ENCODE peak calls at places on chromosomes 2 and 18, in six cellular contexts. H is tibial nerve, B is adrenal gland, E is upper lobe of left lung, N is left lung, K is HCT116. R is an unnamed sample.

GRCh38 chr2:133424876-133425275 is 143.4 kb downstream of the NCKAP5 start:
- DNase-seq in H (no peak), B (no peak), E (no peak), N (no peak), K (no peak), R (no peak)

GRCh38 chr2:239267411-239267941 is 133.3 kb downstream of the HDAC4 start:
- DNase-seq in H (peak; percentile 72), B (peak; percentile 62), E (peak; percentile 96), N (peak; percentile 89), K (peak; percentile 53), R (peak; percentile 38)

GRCh38 chr2:176281267-176281666 is 12.0 kb downstream of the MTX2 start:
- DNase-seq in H (no peak), B (no peak), E (no peak), N (no peak), K (no peak), R (no peak)

GRCh38 chr2:164655750-164656149 is 34.5 kb upstream of the GRB14 start:
- DNase-seq in H (no peak), B (no peak), E (no peak), N (no peak), K (no peak), R (no peak)

GRCh38 chr18:3596324-3597158 is 146.6 kb downstream of the TGIF1 start:
- DNase-seq in H (peak; percentile 67), B (peak; percentile 51), E (peak; percentile 76), N (peak; percentile 72), K (no peak), R (no peak)

GRCh38 chr18:55206941-55207340 is 247.7 kb upstream of the CCDC68 start:
- DNase-seq in H (no peak), B (no peak), E (no peak), N (no peak), K (no peak), R (no peak)

GRCh38 chr18:46411191-46411590 is 245.8 kb downstream of the LOXHD1 start:
- DNase-seq in H (no peak), B (no peak), E (no peak), N (no peak), K (no peak), R (no peak)

GRCh38 chr2:234611209-234611608 is 114.3 kb upstream of the ARL4C start:
- DNase-seq in H (no peak), B (no peak), E (no peak), N (no peak), K (peak; percentile 8), R (no peak)

GRCh38 chr2:204749319-204749718 is 204.0 kb downstream of the PARD3B start:
- DNase-seq in H (no peak), B (no peak), E (no peak), N (no peak), K (no peak), R (no peak)

GRCh38 chr2:101003278-101003775 is 1.2 kb downstream of the RPL31 start:
- DNase-seq in H (no peak), B (no peak), E (no peak), N (no peak), K (no peak), R (no peak)

GRCh38 chr18:66439670-66440069 is 164.2 kb downstream of the CDH19 start:
- DNase-seq in H (no peak), B (no peak), E (no peak), N (no peak), K (no peak), R (no peak)

GRCh38 chr2:128086244-128086643 is 4.8 kb upstream of the UGGT1 start:
- DNase-seq in H (no peak), B (no peak), E (no peak), N (no peak), K (no peak), R (no peak)

GRCh38 chr18:10843533-10843932 is 305.8 kb downstream of the PIEZO2 start:
- DNase-seq in H (no peak), B (no peak), E (no peak), N (no peak), K (no peak), R (no peak)

GRCh38 chr18:10033038-10033437 is 119.2 kb downstream of the VAPA start:
- DNase-seq in H (no peak), B (no peak), E (no peak), N (no peak), K (no peak), R (no peak)

GRCh38 chr18:55268629-55269275 is 309.5 kb upstream of the CCDC68 start:
- DNase-seq in H (no peak), B (no peak), E (no peak), N (no peak), K (no peak), R (no peak)

GRCh38 chr2:45944075-45944474 is 292.6 kb downstream of the PRKCE start:
- DNase-seq in H (no peak), B (no peak), E (no peak), N (no peak), K (peak; percentile 80), R (no peak)

GRCh38 chr2:17620841-17621240 is 80.3 kb downstream of the VSNL1 start:
- DNase-seq in H (no peak), B (no peak), E (no peak), N (no peak), K (no peak), R (no peak)

GRCh38 chr2:237550057-237550415 is 16.3 kb upstream of the PRLH start:
- DNase-seq in H (no peak), B (no peak), E (no peak), N (no peak), K (no peak), R (no peak)

GRCh38 chr18:55790296-55790695 is 202.3 kb upstream of the TCF4 start:
- DNase-seq in H (no peak), B (no peak), E (no peak), N (no peak), K (no peak), R (no peak)

GRCh38 chr2:69227717-69228116 is 159.3 kb downstream of the GFPT1 start:
- DNase-seq in H (no peak), B (no peak), E (no peak), N (no peak), K (peak; percentile 7), R (no peak)

DNA sequence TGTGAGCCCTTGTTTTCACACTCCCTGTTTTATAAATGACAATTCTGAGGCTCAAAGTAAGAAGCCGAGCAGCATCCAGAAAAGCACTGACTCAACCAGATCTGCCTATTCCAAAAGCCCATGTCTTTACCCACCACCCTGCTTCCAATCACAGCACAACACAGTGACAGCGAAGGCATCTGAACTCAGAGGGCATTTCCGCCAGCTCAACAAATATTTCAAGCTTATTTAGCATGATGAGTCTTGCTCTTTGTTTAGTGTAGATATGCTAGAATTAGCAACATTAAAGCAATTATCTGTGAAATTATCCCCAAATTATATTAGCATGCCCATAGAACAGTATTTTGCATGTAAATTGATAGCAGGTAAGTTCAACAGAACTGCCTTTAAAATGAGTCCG is 359.1 kb upstream of the RAB6C start:
- DNase-seq in H (no peak), B (no peak), E (no peak), N (no peak), K (no peak), R (no peak)
- H3K27me3 ChIP-seq in H (no peaks in the 10 kb centered on the region), B (no peaks in the 10 kb centered on the region), E (no peaks in the 10 kb centered on the region), N (no peaks in the 10 kb centered on the region), K (peaks cover 65% of the 10 kb centered on the region), R (no peaks in the 10 kb centered on the region)

DNA sequence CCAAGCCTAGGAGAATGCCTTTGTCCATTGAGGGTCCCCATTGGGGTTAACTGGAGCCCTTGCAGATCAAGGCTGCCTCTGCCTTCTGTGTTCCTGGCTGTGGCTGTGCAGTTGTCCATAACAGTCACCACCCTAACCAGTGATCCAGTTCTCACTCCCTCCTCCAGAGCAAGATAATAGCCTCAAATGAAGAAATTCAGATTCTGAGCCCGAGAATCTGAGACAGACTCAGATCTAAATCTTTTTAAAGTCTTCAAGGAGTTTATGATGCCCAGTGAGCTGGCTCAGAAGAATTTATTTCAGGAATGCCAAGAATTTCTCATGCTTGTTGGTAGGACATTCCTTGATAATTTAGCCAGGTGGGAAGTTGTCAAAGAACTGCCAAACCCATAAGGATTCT is 44.3 kb upstream of the RAB6C start:
- DNase-seq in H (no peak), B (no peak), E (no peak), N (no peak), K (no peak), R (no peak)
- H3K27me3 ChIP-seq in H (peaks cover 19% of the 10 kb centered on the region), B (peaks cover 6% of the 10 kb centered on the region), E (no peaks in the 10 kb centered on the region), N (peaks cover 65% of the 10 kb centered on the region), K (peaks cover 4% of the 10 kb centered on the region), R (no peaks in the 10 kb centered on the region)

GRCh38 chr2:118860506-118860905 is 13.1 kb upstream of the EN1 start:
- DNase-seq in H (no peak), B (no peak), E (no peak), N (no peak), K (no peak), R (no peak)
- H3K27me3 ChIP-seq in H (peaks cover 95% of the 10 kb centered on the region), B (peaks cover 67% of the 10 kb centered on the region), E (no peaks in the 10 kb centered on the region), N (peaks cover 95% of the 10 kb centered on the region), K (no peaks in the 10 kb centered on the region), R (peaks cover 59% of the 10 kb centered on the region)

DNA sequence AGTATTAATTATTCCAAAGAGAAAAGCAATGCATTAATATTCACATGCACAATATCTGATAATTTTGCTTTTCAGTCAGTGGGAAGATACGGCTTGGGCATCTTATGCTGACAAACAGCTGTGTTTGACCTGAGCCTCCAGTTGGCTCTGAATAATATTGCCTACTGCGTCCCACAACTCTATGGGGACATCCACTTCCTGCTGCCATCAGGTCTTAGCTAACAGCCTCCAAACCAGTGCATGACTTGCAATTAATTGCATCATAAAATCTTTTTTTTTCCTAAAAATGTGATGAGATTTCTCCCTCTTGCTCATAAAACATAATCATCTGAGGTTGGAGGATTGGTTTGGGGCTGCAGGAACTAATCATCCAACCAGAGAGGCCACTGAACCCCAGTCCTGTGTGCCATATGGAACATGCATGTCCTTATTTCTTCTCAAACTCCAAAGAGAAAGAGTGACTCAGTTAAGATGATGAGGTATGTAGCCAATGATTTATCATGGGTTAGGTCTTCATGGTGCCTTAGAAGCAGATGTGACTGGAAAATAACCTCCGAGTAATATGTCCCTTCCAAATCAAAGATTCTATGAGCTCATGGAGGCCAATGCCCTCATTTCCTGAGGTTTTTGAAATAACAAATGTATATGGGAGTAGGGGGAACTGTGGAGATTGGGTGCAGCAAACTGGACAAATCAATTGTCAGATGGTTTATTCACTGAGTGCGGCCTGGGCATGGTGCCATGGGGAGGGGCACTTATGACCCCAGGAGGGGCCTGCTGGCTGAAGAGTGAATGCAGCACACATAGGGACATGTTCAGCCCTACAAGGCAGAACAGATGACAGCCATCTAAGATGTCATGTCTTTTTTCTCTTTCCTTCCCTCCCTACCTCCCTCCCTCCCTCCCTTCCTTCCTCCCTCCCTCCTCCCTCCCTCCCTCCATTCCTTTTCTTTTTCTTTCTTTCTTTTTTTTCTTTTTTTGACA is 39.4 kb downstream of the EDAR start:
- DNase-seq in H (no peak), B (no peak), E (no peak), N (no peak), K (no peak), R (no peak)
- H3K27me3 ChIP-seq in H (no peaks in the 10 kb centered on the region), B (no peaks in the 10 kb centered on the region), E (no peaks in the 10 kb centered on the region), N (no peaks in the 10 kb centered on the region), K (no peaks in the 10 kb centered on the region), R (no peaks in the 10 kb centered on the region)

DNA sequence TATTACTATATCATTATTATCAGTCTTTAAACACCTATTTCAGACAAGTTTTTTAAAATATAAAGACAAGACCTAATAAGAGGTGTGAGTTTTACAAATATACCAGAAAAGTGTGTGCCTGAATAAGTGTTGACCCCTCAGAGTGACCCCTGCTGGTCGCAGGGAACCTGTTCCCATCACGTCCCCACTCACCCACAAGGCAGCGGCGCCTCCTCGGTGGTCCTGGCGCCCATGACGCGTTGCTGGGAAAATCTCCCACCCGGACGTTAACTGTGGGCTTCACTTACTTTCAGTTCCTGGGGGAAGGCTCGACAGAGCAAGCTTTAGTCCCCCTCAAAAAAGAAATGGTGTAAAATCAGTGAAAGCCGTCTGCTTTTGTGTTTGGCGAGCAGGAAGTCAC is 93.5 kb downstream of the TMEM18 start:
- DNase-seq in H (no peak), B (no peak), E (no peak), N (no peak), K (no peak), R (no peak)
- H3K27me3 ChIP-seq in H (no peaks in the 10 kb centered on the region), B (no peaks in the 10 kb centered on the region), E (no peaks in the 10 kb centered on the region), N (peaks cover 5% of the 10 kb centered on the region), K (no peaks in the 10 kb centered on the region), R (no peaks in the 10 kb centered on the region)